ENCODE peak calls at places on chromosomes 3 and 15, in eight cellular contexts. One of them, this sample, is unnamed.
A peak's percentile ranks its signal among the peaks of the same experiment; 100 is the strongest.

GRCh38 chr3:170480111-170480510 is 61.4 kb downstream of the CLDN11 start:
- DNase-seq in H1: no peak
- DNase-seq in stomach: no peak
- DNase-seq in transverse colon: no peak
- DNase-seq in A549: no peak
- DNase-seq in SK-N-SH: no peak
- DNase-seq in tibial nerve: no peak
- DNase-seq in K562: no peak
- DNase-seq in this sample: no peak

GRCh38 chr3:63948995-63949394 is 36.8 kb upstream of the SCAANT1 start:
- DNase-seq in H1: no peak
- DNase-seq in stomach: no peak
- DNase-seq in transverse colon: no peak
- DNase-seq in A549: no peak
- DNase-seq in SK-N-SH: no peak
- DNase-seq in tibial nerve: no peak
- DNase-seq in K562: no peak
- DNase-seq in this sample: no peak

GRCh38 chr3:29906906-29907305 is 626.0 kb downstream of the RBMS3 start:
- DNase-seq in H1: no peak
- DNase-seq in stomach: no peak
- DNase-seq in transverse colon: no peak
- DNase-seq in A549: no peak
- DNase-seq in SK-N-SH: no peak
- DNase-seq in tibial nerve: no peak
- DNase-seq in K562: no peak
- DNase-seq in this sample: no peak

GRCh38 chr3:190811775-190812480 is 50.6 kb downstream of the GMNC start:
- DNase-seq in H1: peak; percentile 10
- DNase-seq in stomach: no peak
- DNase-seq in transverse colon: no peak
- DNase-seq in A549: peak; percentile 61
- DNase-seq in SK-N-SH: peak; percentile 27
- DNase-seq in tibial nerve: no peak
- DNase-seq in K562: peak; percentile 30
- DNase-seq in this sample: no peak

GRCh38 chr3:132164469-132165092 is 129.8 kb upstream of the CPNE4 start:
- DNase-seq in H1: no peak
- DNase-seq in stomach: no peak
- DNase-seq in transverse colon: no peak
- DNase-seq in A549: peak; percentile 80
- DNase-seq in SK-N-SH: no peak
- DNase-seq in tibial nerve: no peak
- DNase-seq in K562: no peak
- DNase-seq in this sample: no peak

GRCh38 chr3:52816654-52817053 is 13.8 kb downstream of the ITIH4 start:
- DNase-seq in H1: no peak
- DNase-seq in stomach: no peak
- DNase-seq in transverse colon: no peak
- DNase-seq in A549: no peak
- DNase-seq in SK-N-SH: no peak
- DNase-seq in tibial nerve: no peak
- DNase-seq in K562: no peak
- DNase-seq in this sample: no peak

GRCh38 chr15:83118968-83119367 is 11.5 kb downstream of the TM6SF1 start:
- DNase-seq in H1: no peak
- DNase-seq in stomach: no peak
- DNase-seq in transverse colon: no peak
- DNase-seq in A549: no peak
- DNase-seq in SK-N-SH: no peak
- DNase-seq in tibial nerve: no peak
- DNase-seq in K562: no peak
- DNase-seq in this sample: no peak

GRCh38 chr15:67521770-67522568 is 1.0 kb downstream of the C15orf61 start:
- DNase-seq in H1: no peak
- DNase-seq in stomach: no peak
- DNase-seq in transverse colon: no peak
- DNase-seq in A549: peak; percentile 8
- DNase-seq in SK-N-SH: peak; percentile 27
- DNase-seq in tibial nerve: no peak
- DNase-seq in K562: peak; percentile 19
- DNase-seq in this sample: no peak

GRCh38 chr3:48088056-48088748 is 72.0 kb upstream of the MAP4 start:
- DNase-seq in H1: no peak
- DNase-seq in stomach: peak; percentile 28
- DNase-seq in transverse colon: no peak
- DNase-seq in A549: peak; percentile 29
- DNase-seq in SK-N-SH: peak; percentile 72
- DNase-seq in tibial nerve: no peak
- DNase-seq in K562: peak; percentile 73
- DNase-seq in this sample: peak; percentile 75

GRCh38 chr3:182697345-182697919 is 95.9 kb upstream of the ATP11B start:
- DNase-seq in H1: no peak
- DNase-seq in stomach: no peak
- DNase-seq in transverse colon: no peak
- DNase-seq in A549: no peak
- DNase-seq in SK-N-SH: no peak
- DNase-seq in tibial nerve: no peak
- DNase-seq in K562: no peak
- DNase-seq in this sample: no peak
- TF ChIP-seq EP300 in H1: no peak
- TF ChIP-seq EP300 in stomach: no peak
- TF ChIP-seq EP300 in transverse colon: no peak
- TF ChIP-seq EP300 in A549: no peak
- TF ChIP-seq EP300 in SK-N-SH: no peak
- TF ChIP-seq EP300 in tibial nerve: no peak
- TF ChIP-seq EP300 in K562: no peak
- TF ChIP-seq EP300 in this sample: no peak

GRCh38 chr3:195153653-195154052 is 117.3 kb downstream of the XXYLT1 start:
- DNase-seq in H1: no peak
- DNase-seq in stomach: no peak
- DNase-seq in transverse colon: no peak
- DNase-seq in A549: no peak
- DNase-seq in SK-N-SH: no peak
- DNase-seq in tibial nerve: no peak
- DNase-seq in K562: no peak
- DNase-seq in this sample: peak; percentile 79

GRCh38 chr3:195151402-195151801 is 119.6 kb downstream of the XXYLT1 start:
- DNase-seq in H1: no peak
- DNase-seq in stomach: no peak
- DNase-seq in transverse colon: no peak
- DNase-seq in A549: no peak
- DNase-seq in SK-N-SH: no peak
- DNase-seq in tibial nerve: no peak
- DNase-seq in K562: no peak
- DNase-seq in this sample: no peak

GRCh38 chr3:195151866-195152526 is 119.0 kb downstream of the XXYLT1 start:
- DNase-seq in H1: no peak
- DNase-seq in stomach: no peak
- DNase-seq in transverse colon: no peak
- DNase-seq in A549: peak; percentile 26
- DNase-seq in SK-N-SH: no peak
- DNase-seq in tibial nerve: no peak
- DNase-seq in K562: peak; percentile 48
- DNase-seq in this sample: no peak

GRCh38 chr3:195154111-195154791 is 116.7 kb downstream of the XXYLT1 start:
- DNase-seq in H1: no peak
- DNase-seq in stomach: no peak
- DNase-seq in transverse colon: no peak
- DNase-seq in A549: no peak
- DNase-seq in SK-N-SH: no peak
- DNase-seq in tibial nerve: no peak
- DNase-seq in K562: peak; percentile 52
- DNase-seq in this sample: no peak

DNA sequence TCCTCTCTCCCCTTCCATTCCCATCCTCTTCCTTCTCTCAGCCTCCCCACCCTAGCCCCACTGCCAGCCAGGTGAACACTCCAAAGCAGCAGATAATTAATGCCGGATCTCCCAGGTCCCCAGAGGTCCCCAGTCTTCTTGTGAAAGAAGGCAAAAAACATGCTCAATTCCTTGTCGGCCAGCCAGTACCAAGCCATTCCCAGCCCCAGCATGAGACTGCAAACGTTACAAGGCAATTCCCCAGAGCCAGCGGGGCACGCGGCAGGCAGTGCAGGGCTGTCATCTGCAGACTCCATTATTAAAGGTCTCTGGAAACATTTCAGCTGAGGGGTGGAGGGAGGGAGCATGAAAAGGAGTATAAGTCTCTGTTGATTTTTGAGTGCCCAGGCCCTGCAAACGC is 117.8 kb downstream of the XXYLT1 start:
- DNase-seq in H1: no peak
- DNase-seq in stomach: no peak
- DNase-seq in transverse colon: no peak
- DNase-seq in A549: no peak
- DNase-seq in SK-N-SH: peak; percentile 54
- DNase-seq in tibial nerve: no peak
- DNase-seq in K562: no peak
- DNase-seq in this sample: peak; percentile 88
- TF ChIP-seq EP300 in H1: no peak
- TF ChIP-seq EP300 in stomach: no peak
- TF ChIP-seq EP300 in transverse colon: no peak
- TF ChIP-seq EP300 in A549: no peak
- TF ChIP-seq EP300 in SK-N-SH: no peak
- TF ChIP-seq EP300 in tibial nerve: no peak
- TF ChIP-seq EP300 in K562: no peak
- TF ChIP-seq EP300 in this sample: no peak

DNA sequence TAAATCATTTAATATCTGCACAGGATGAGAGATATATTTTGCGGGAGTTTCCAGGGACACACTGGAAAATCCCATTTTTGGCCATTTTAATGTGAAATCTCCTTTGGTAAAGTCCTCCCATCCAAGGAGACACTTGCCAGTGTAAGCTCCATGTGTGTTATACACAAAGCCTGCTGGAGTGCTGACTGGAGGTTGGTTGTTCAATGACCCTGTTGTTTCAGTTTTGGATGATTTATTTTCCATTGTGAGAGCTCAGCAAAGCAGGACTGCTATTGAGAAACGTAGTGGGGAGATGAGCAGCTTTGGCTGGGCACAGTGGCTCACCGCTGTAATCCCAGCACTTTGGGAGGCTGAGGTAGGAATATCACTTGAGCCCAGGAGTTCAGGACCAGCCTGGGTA is 127.8 kb downstream of the NUP210 start:
- DNase-seq in H1: no peak
- DNase-seq in stomach: no peak
- DNase-seq in transverse colon: no peak
- DNase-seq in A549: no peak
- DNase-seq in SK-N-SH: no peak
- DNase-seq in tibial nerve: no peak
- DNase-seq in K562: no peak
- DNase-seq in this sample: no peak
- TF ChIP-seq EP300 in H1: no peak
- TF ChIP-seq EP300 in stomach: no peak
- TF ChIP-seq EP300 in transverse colon: no peak
- TF ChIP-seq EP300 in A549: no peak
- TF ChIP-seq EP300 in SK-N-SH: no peak
- TF ChIP-seq EP300 in tibial nerve: no peak
- TF ChIP-seq EP300 in K562: no peak
- TF ChIP-seq EP300 in this sample: no peak

DNA sequence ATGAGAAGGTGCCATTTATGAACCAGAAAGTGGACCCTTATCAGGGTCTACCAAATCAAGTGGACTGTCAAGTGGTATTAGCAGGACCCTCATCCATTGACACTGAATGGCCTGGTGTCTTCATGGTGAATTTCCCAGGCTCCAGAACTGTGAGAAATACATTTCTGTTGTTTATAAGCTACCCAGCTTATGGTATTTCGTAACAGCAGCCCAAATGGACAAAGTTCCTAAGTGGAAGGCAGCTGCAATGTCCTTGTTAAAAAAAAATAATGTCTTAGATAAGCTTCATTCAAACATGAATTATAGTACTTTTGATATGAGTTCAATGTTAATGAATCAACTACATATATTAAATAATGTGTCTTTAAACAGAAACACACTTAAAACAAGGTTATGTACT is 37.9 kb upstream of the FRMD4B start:
- DNase-seq in H1: no peak
- DNase-seq in stomach: no peak
- DNase-seq in transverse colon: no peak
- DNase-seq in A549: no peak
- DNase-seq in SK-N-SH: no peak
- DNase-seq in tibial nerve: no peak
- DNase-seq in K562: no peak
- DNase-seq in this sample: no peak
- TF ChIP-seq EP300 in H1: no peak
- TF ChIP-seq EP300 in stomach: no peak
- TF ChIP-seq EP300 in transverse colon: no peak
- TF ChIP-seq EP300 in A549: no peak
- TF ChIP-seq EP300 in SK-N-SH: no peak
- TF ChIP-seq EP300 in tibial nerve: no peak
- TF ChIP-seq EP300 in K562: no peak
- TF ChIP-seq EP300 in this sample: no peak

DNA sequence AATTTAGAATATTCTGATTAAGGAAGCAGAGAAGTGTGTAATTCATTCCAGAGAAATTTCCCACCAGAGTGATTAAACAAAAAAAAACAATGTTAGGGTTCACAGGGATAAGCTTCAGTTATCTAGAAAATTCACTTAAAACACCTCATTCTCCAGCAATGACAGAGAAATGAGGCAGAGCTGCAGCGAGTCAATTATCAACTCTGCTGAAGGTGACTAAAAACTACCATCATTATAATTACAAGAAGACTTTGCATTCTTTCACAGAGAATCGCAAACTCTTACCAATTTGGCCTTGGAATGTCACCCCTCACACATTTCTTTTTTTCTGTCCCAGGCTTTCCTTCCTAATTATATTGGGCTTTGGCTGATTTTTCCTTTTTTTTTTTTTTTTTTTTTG is 117.1 kb downstream of the RAB11A start:
- DNase-seq in H1: no peak
- DNase-seq in stomach: no peak
- DNase-seq in transverse colon: no peak
- DNase-seq in A549: no peak
- DNase-seq in SK-N-SH: no peak
- DNase-seq in tibial nerve: no peak
- DNase-seq in K562: no peak
- DNase-seq in this sample: no peak
- TF ChIP-seq EP300 in H1: no peak
- TF ChIP-seq EP300 in stomach: no peak
- TF ChIP-seq EP300 in transverse colon: no peak
- TF ChIP-seq EP300 in A549: no peak
- TF ChIP-seq EP300 in SK-N-SH: no peak
- TF ChIP-seq EP300 in tibial nerve: no peak
- TF ChIP-seq EP300 in K562: no peak
- TF ChIP-seq EP300 in this sample: no peak

DNA sequence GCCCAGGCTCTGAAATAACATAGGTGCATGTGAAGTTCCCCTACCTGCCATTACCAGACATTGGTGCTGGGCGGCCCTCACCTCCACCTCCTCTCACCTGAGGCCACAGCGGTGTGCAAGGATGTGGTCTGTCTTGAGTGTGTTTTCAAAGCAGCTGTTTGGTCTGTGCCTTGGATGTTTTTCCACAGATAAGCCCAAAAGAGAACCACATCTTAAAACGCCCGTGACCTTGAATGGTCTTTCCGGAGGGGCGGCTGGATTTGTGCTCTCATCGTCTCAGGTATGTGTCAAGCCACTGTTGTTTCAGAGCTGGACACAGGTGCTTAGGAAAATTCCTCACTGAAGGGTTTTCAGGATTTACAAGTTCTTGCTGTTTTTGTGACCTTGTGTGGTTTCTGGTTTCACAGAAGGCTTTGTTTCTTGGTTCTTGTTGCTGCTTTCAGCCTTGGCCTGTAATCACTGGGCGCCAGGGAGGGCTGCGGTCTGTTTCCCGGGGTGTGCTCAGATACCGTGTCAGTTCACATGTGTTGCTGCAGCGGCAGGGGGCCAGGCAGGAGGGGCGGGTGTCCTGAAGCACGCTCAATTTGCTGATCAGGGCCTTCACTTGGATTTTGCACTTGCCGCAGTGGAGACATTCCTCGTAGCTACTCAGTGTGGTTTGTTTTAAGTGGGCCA is 128.4 kb downstream of the IGF1R start:
- DNase-seq in H1: no peak
- DNase-seq in stomach: peak; percentile 58
- DNase-seq in transverse colon: no peak
- DNase-seq in A549: no peak
- DNase-seq in SK-N-SH: no peak
- DNase-seq in tibial nerve: peak; percentile 32
- DNase-seq in K562: peak; percentile 61
- DNase-seq in this sample: no peak
- TF ChIP-seq EP300 in H1: no peak
- TF ChIP-seq EP300 in stomach: no peak
- TF ChIP-seq EP300 in transverse colon: no peak
- TF ChIP-seq EP300 in A549: no peak
- TF ChIP-seq EP300 in SK-N-SH: no peak
- TF ChIP-seq EP300 in tibial nerve: no peak
- TF ChIP-seq EP300 in K562: no peak
- TF ChIP-seq EP300 in this sample: no peak